ENCODE peak calls at places on chromosomes 2 and 18, in five cellular contexts. Q is activated CD4-positive, alpha-beta T cell treated with anti-CD3 and anti-CD28 coated beads, Interleukin-2, amount 50 U/mL, for 1 hour; M is heart right ventricle; X is Right ventricle myocardium inferior; L is fibroblast of pulmonary artery. S is an unnamed sample.

GRCh38 chr2:71465356-71465755 is 12.0 kb downstream of the DYSF start:
- DNase-seq in L (no peak), X (no peak), M (no peak), Q (no peak), S (no peak)

GRCh38 chr2:43824951-43825493 is 13.6 kb downstream of the ABCG5 start:
- DNase-seq in M (no peak), X (no peak), L (no peak), Q (no peak), S (no peak)

GRCh38 chr2:238970553-238971081 is 122.7 kb downstream of the TWIST2 start:
- DNase-seq in L (peak), M (peak), Q (peak), X (peak), S (peak)

GRCh38 chr18:49250819-49251388 is 209.5 kb downstream of the DYM start:
- DNase-seq in L (peak), Q (no peak), X (no peak), M (no peak), S (peak)

GRCh38 chr2:101307503-101307902 is 998 bp downstream of the RNF149 start:
- DNase-seq in X (no peak), M (no peak), L (peak), Q (no peak), S (no peak)

GRCh38 chr2:218047532-218048230 is 21.4 kb upstream of the RUFY4 start:
- DNase-seq in L (no peak), X (no peak), Q (no peak), M (no peak), S (no peak)

GRCh38 chr2:179546656-179547055 is 282.0 kb upstream of the SESTD1 start:
- DNase-seq in M (no peak), Q (no peak), L (no peak), X (no peak), S (no peak)

GRCh38 chr2:25492726-25493125 is 151.0 kb upstream of the DNMT3A start:
- DNase-seq in Q (no peak), M (no peak), L (no peak), X (no peak), S (no peak)

GRCh38 chr2:186544255-186544675 is 45.6 kb upstream of the ITGAV start:
- DNase-seq in Q (no peak), M (no peak), L (peak), X (no peak), S (no peak)

GRCh38 chr18:3453540-3454364 is 3.8 kb downstream of the TGIF1 start:
- DNase-seq in L (peak), M (peak), X (no peak), Q (peak), S (peak)

GRCh38 chr2:171036532-171036931 is 107.5 kb downstream of the GORASP2 start:
- DNase-seq in Q (no peak), X (no peak), L (no peak), M (no peak), S (no peak)